ENCODE peak calls at places on chromosomes 7 and 10, in seven cellular contexts. H is astrocyte of the spinal cord; C is ELR; A is effector memory CD8-positive, alpha-beta T cell; J is T1000; L is CD8-positive, alpha-beta memory T cell; Z is GM12865. N is an unnamed sample.

GRCh38 chr7:96861-97260 is 95.5 kb upstream of the FAM20C start:
- DNase-seq in H (no peak), C (no peak), A (no peak), J (no peak), L (no peak), Z (no peak), N (no peak)

GRCh38 chr10:93336110-93336509 is 146.0 kb downstream of the MYOF start:
- DNase-seq in H (no peak), C (no peak), A (no peak), J (no peak), L (no peak), Z (no peak), N (no peak)

GRCh38 chr7:135508853-135509588 is 881 bp downstream of the CNOT4 start:
- DNase-seq in H (peak; percentile 36), C (peak; percentile 52), A (peak; percentile 21), J (no peak), L (peak; percentile 3), Z (peak; percentile 67), N (peak; percentile 26)

GRCh38 chr7:18003286-18003685 is 24.4 kb downstream of the PRPS1L1 start:
- DNase-seq in H (no peak), C (no peak), A (no peak), J (no peak), L (no peak), Z (no peak), N (no peak)

GRCh38 chr10:114334301-114334700 is 70.0 kb downstream of the AFAP1L2 start:
- DNase-seq in H (peak; percentile 46), C (no peak), A (no peak), J (no peak), L (no peak), Z (no peak), N (no peak)

GRCh38 chr10:15325243-15326002 is 45.7 kb downstream of the FAM171A1 start:
- DNase-seq in H (peak; percentile 75), C (peak; percentile 90), A (no peak), J (peak; percentile 83), L (no peak), Z (no peak), N (peak; percentile 97)

GRCh38 chr7:2445898-2446555 is 30.2 kb downstream of the GRIFIN start:
- DNase-seq in H (no peak), C (no peak), A (no peak), J (no peak), L (no peak), Z (no peak), N (no peak)

GRCh38 chr7:92730808-92731207 is 105.6 kb downstream of the CDK6 start:
- DNase-seq in H (peak; percentile 66), C (peak; percentile 60), A (no peak), J (no peak), L (no peak), Z (no peak), N (no peak)

GRCh38 chr10:29430101-29430500 is 141.2 kb downstream of the LYZL1 start:
- DNase-seq in H (no peak), C (no peak), A (no peak), J (no peak), L (no peak), Z (no peak), N (no peak)

N was measured in A172.